ENCODE peak calls at places on chromosomes 12 and 14, in five cellular contexts. P, W, X, V and Q are unnamed samples.

GRCh38 chr12:124356221-124356620 is 61.3 kb downstream of the RFLNA start:
- DNase-seq in X (no peak), V (no peak), P (no peak), W (no peak), Q (no peak)

GRCh38 chr12:124720687-124721500 is 142.8 kb downstream of the SCARB1 start:
- DNase-seq in W (peak; percentile 68), P (no peak), X (no peak), V (no peak), Q (peak; percentile 68)

GRCh38 chr14:61101803-61102548 is 120.9 kb downstream of the SLC38A6 start:
- DNase-seq in P (no peak), W (no peak), X (no peak), V (no peak), Q (no peak)

GRCh38 chr14:89249296-89249565 is 167.8 kb downstream of the FOXN3 start:
- DNase-seq in W (no peak), P (no peak), V (no peak), X (no peak), Q (no peak)

GRCh38 chr12:64707362-64707761 is 51.8 kb downstream of the GNS start:
- DNase-seq in V (no peak), X (no peak), W (no peak), P (no peak), Q (no peak)

GRCh38 chr12:47903151-47903611 is 1.6 kb downstream of the VDR start:
- DNase-seq in W (peak; percentile 53), P (peak; percentile 72), X (no peak), V (no peak), Q (no peak)

GRCh38 chr12:27865421-27865820 is 85.4 kb upstream of the MANSC4 start:
- DNase-seq in P (no peak), W (no peak), V (no peak), X (no peak), Q (no peak)

GRCh38 chr14:92486881-92487280 is 26.7 kb upstream of the RIN3 start:
- DNase-seq in V (no peak), X (no peak), P (no peak), W (no peak), Q (no peak)

GRCh38 chr14:76350671-76351070 is 25.3 kb upstream of the ESRRB start:
- DNase-seq in P (no peak), W (no peak), V (no peak), X (no peak), Q (no peak)

GRCh38 chr12:121438905-121439304 is 39.0 kb downstream of the RNF34 start:
- DNase-seq in X (no peak), V (no peak), W (no peak), P (no peak), Q (no peak)

GRCh38 chr12:118501489-118501888 is 125.1 kb downstream of the SUDS3 start:
- DNase-seq in W (no peak), V (no peak), P (no peak), X (no peak), Q (no peak)

GRCh38 chr12:127328867-127329266 is 938.1 kb upstream of the TMEM132C start:
- DNase-seq in X (no peak), V (no peak), W (no peak), P (no peak), Q (no peak)

GRCh38 chr12:108838194-108839010 is 19.0 kb downstream of the SSH1 start:
- DNase-seq in W (peak; percentile 72), P (peak; percentile 59), X (peak; percentile 79), V (peak; percentile 95), Q (no peak)

GRCh38 chr12:48092606-48093005 is 13.3 kb downstream of the SENP1 start:
- DNase-seq in V (no peak), W (no peak), X (no peak), P (no peak), Q (no peak)

GRCh38 chr14:65169351-65169750 is 67.0 kb upstream of the MAX start:
- DNase-seq in X (no peak), P (no peak), V (no peak), W (no peak), Q (no peak)

GRCh38 chr12:96208346-96208745 is 14.2 kb downstream of the ELK3 start:
- DNase-seq in W (no peak), P (no peak), V (no peak), X (no peak), Q (no peak)

GRCh38 chr14:41498959-41499358 is 107.7 kb upstream of the LRFN5 start:
- DNase-seq in X (no peak), P (peak; percentile 65), V (no peak), W (no peak), Q (no peak)

GRCh38 chr14:98994571-98994970 is 277.4 kb downstream of the BCL11B start:
- DNase-seq in W (no peak), X (no peak), P (peak; percentile 31), V (no peak), Q (no peak)

GRCh38 chr14:104219731-104220224 is 81.4 kb downstream of the KIF26A start:
- DNase-seq in X (no peak), W (no peak), V (peak; percentile 59), P (no peak), Q (no peak)

GRCh38 chr12:49366652-49367380 is 446 bp upstream of the SPATS2 start:
- DNase-seq in X (peak; percentile 87), W (peak; percentile 91), V (peak; percentile 98), P (peak; percentile 88), Q (peak; percentile 83)

GRCh38 chr12:110741795-110742717 is 635 bp downstream of the PPP1CC start:
- DNase-seq in V (no peak), X (peak; percentile 51), P (peak; percentile 59), W (peak; percentile 28), Q (peak; percentile 29)

GRCh38 chr14:93150227-93151206 is 34.2 kb downstream of the MOAP1 start:
- DNase-seq in X (no peak), P (peak; percentile 88), V (peak; percentile 45), W (peak; percentile 54), Q (no peak)

GRCh38 chr12:54173066-54173726 is 15.6 kb downstream of the SMUG1 start:
- DNase-seq in P (peak; percentile 19), X (peak; percentile 49), V (peak; percentile 81), W (peak; percentile 52), Q (peak; percentile 59)

GRCh38 chr12:111584959-111585358 is 14.2 kb downstream of the ATXN2 start:
- DNase-seq in V (no peak), P (peak; percentile 46), X (no peak), W (no peak), Q (no peak)

GRCh38 chr12:104662908-104663307 is 206.2 kb downstream of the CHST11 start:
- DNase-seq in X (no peak), V (no peak), W (no peak), P (no peak), Q (no peak)

GRCh38 chr14:24542346-24542936 is 33.6 kb downstream of the CTSG start:
- DNase-seq in X (no peak), W (no peak), P (no peak), V (no peak), Q (no peak)

GRCh38 chr14:51554339-51554920 is 97.3 kb upstream of the FRMD6 start:
- DNase-seq in X (no peak), P (no peak), W (no peak), V (no peak), Q (no peak)

GRCh38 chr14:44180975-44181374 is 326.1 kb downstream of the FSCB start:
- DNase-seq in X (no peak), W (no peak), P (no peak), V (no peak), Q (no peak)

GRCh38 chr14:73239463-73240241 is 2.3 kb downstream of the PAPLN start:
- DNase-seq in V (no peak), W (no peak), X (no peak), P (no peak), Q (peak; percentile 62)

GRCh38 chr12:126668961-126669360 is 1598.0 kb upstream of the TMEM132C start:
- DNase-seq in P (no peak), W (no peak), X (no peak), V (no peak), Q (no peak)

GRCh38 chr14:63174760-63175191 is 29.5 kb upstream of the RHOJ start:
- DNase-seq in X (no peak), W (no peak), V (no peak), P (peak; percentile 1), Q (no peak)

GRCh38 chr12:113261847-113262470 is 40.7 kb downstream of the TPCN1 start:
- DNase-seq in P (no peak), X (no peak), V (no peak), W (no peak), Q (no peak)

GRCh38 chr14:91220581-91221000 is 23.9 kb downstream of the GPR68 start:
- DNase-seq in X (no peak), P (no peak), V (no peak), W (no peak), Q (no peak)

GRCh38 chr12:95147836-95148235 is 69.4 kb downstream of the FGD6 start:
- DNase-seq in V (no peak), W (no peak), X (no peak), P (no peak), Q (no peak)
- H3K4me3 ChIP-seq in V (no peak overlapping the region), W (no peak overlapping the region), X (no peak overlapping the region), P (no peak overlapping the region), Q (no peak overlapping the region)

DNA sequence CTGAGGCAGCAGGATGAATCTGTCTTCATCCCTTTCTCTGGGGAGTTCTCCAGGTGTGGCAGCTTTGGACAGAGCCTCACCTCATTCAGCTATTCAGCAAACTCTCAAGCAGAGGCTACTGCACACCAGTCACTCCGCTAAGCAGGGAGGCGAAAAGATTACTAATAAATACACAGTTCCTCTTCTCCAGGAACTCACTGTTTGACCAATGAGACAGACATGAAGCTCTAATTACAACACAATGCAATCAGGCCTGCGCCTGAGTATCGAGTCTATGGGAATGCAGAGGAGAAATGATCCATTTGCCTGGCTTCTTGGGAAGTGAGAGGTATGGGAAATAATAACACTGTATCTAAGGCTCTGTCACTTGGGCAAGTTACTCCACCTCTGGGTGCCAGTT is 178.1 kb downstream of the CRADD start:
- DNase-seq in X (no peak), W (no peak), V (no peak), P (no peak), Q (no peak)
- H3K27ac ChIP-seq in X (no peak overlapping the region), W (no peak overlapping the region), V (no peak overlapping the region), P (no peak overlapping the region), Q (no peak overlapping the region)

DNA sequence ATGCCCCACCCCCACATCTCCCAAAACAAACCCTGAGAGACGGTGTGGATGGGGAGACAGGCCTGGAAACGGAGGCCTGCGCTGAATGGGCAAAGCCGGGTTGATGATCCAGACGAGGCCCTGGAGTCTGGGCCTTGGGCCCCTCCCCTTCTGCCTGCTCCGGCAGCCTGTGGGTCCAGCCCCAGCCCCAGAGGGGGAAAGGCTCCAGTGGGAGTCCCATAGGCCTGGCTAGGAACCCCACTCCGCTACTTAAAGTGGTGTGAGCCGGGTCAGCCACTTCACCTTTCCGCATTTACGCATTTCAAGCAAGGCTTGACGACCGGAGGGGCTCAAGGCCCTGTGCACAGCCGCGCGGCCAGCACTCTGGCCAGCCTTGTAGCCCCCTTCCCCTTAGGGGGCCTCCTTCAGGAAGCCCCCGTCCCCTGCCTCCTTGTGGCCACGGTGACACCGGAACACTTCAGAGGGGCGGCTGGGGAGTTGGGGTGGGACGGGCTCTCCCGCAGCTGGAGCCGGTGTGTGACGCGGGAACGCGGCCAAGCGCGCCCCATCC is 608 bp upstream of the TNFAIP2 start:
- DNase-seq in V (peak; percentile 80), W (no peak), P (no peak), X (no peak), Q (no peak)
- H3K4me3 ChIP-seq in V (peak overlapping the region; percentile 85), W (peak overlapping the region; percentile 57), P (peak overlapping the region; percentile 40), X (no peak overlapping the region), Q (peak overlapping the region; percentile 54)

DNA sequence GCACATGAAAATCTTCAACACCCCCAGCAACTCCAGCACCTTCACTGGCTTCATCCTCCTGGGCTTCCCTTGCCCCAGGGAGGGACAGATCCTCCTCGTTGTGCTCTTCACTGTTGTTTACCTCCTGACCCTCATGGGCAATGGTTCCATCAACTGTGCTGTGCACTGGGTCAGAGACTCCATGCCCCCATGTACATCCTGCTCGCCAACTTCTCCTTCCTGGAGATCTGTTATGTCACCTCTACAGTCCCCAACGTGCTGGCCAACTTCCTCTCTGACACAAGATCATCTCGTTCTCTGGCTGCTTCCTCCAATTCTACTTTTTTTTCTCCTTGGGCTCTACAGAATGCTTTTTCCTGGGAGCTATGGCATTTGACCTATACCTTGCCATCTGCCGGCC is 11.5 kb upstream of the OR11G2 start:
- DNase-seq in W (no peak), P (no peak), V (no peak), X (no peak), Q (no peak)
- H3K27ac ChIP-seq in W (no peak overlapping the region), P (no peak overlapping the region), V (peak overlapping the region; percentile 60), X (no peak overlapping the region), Q (no peak overlapping the region)